ENCODE peak calls at places on chromosome 10, in nine cellular contexts. N is Karpas-422; I is LoVo; H is activated naive CD8-positive, alpha-beta T cell treated with anti-CD3 and anti-CD28 coated beads, Interleukin-2, amount 50 U/mL, for 16 hours; O is endothelial cell; A is GM04504; B is KBM-7; V is transverse colon; Q is neural crest cell. P is an unnamed sample.

GRCh38 chr10:31320179-31320597 is 1.2 kb downstream of the ZEB1 start:
- DNase-seq in N (peak), I (peak), H (peak), O (peak), A (no peak), B (peak), V (peak), Q (peak), P (peak)

GRCh38 chr10:24723386-24723787 is 300 bp downstream of the ARHGAP21 start:
- DNase-seq in N (no peak), I (peak), H (no peak), O (no peak), A (no peak), B (no peak), V (peak), Q (no peak), P (peak)

GRCh38 chr10:13788320-13788600 is 201.5 kb downstream of the PRPF18 start:
- DNase-seq in N (no peak), I (no peak), H (no peak), O (no peak), A (no peak), B (no peak), V (no peak), Q (no peak), P (no peak)

GRCh38 chr10:86837663-86838062 is 81.2 kb downstream of the BMPR1A start:
- DNase-seq in N (no peak), I (no peak), H (no peak), O (no peak), A (no peak), B (no peak), V (no peak), Q (no peak), P (no peak)

GRCh38 chr10:45376364-45376801 is 2.4 kb downstream of the ALOX5 start:
- DNase-seq in N (no peak), I (peak), H (no peak), O (no peak), A (no peak), B (peak), V (no peak), Q (no peak), P (no peak)

GRCh38 chr10:69123306-69123746 is 652 bp upstream of the VPS26A start:
- DNase-seq in N (no peak), I (peak), H (no peak), O (peak), A (no peak), B (no peak), V (peak), Q (no peak), P (peak)

GRCh38 chr10:124225468-124226270 is 132.3 kb upstream of the CHST15 start:
- DNase-seq in N (peak), I (no peak), H (no peak), O (no peak), A (no peak), B (no peak), V (no peak), Q (no peak), P (no peak)

GRCh38 chr10:97207756-97208346 is 22.1 kb upstream of the SLIT1 start:
- DNase-seq in N (no peak), I (no peak), H (no peak), O (no peak), A (no peak), B (no peak), V (no peak), Q (no peak), P (no peak)

GRCh38 chr10:104447331-104447730 is 93.7 kb downstream of the CFAP58 start:
- DNase-seq in N (no peak), I (no peak), H (no peak), O (no peak), A (no peak), B (no peak), V (no peak), Q (no peak), P (no peak)

GRCh38 chr10:68598978-68599753 is 39.0 kb downstream of the TET1 start:
- DNase-seq in N (no peak), I (no peak), H (no peak), O (peak), A (no peak), B (no peak), V (peak), Q (no peak), P (no peak)

GRCh38 chr10:36023939-36024338 is 381.8 kb upstream of the FZD8 start:
- DNase-seq in N (no peak), I (no peak), H (no peak), O (no peak), A (peak), B (peak), V (no peak), Q (no peak), P (no peak)

GRCh38 chr10:46557319-46558140 is 1.1 kb upstream of the GPRIN2 start:
- DNase-seq in N (no peak), I (no peak), H (no peak), O (peak), A (no peak), B (no peak), V (peak), Q (peak), P (no peak)

GRCh38 chr10:3978174-3978573 is 193.2 kb upstream of the KLF6 start:
- DNase-seq in N (no peak), I (peak), H (no peak), O (no peak), A (no peak), B (no peak), V (no peak), Q (no peak), P (no peak)

GRCh38 chr10:27724287-27724686 is 21.3 kb downstream of the MKX start:
- DNase-seq in N (no peak), I (no peak), H (no peak), O (no peak), A (no peak), B (no peak), V (no peak), Q (no peak), P (no peak)

GRCh38 chr10:116720241-116721047 is 21.9 kb downstream of the HSPA12A start:
- DNase-seq in N (no peak), I (no peak), H (no peak), O (no peak), A (no peak), B (no peak), V (peak), Q (no peak), P (no peak)

GRCh38 chr10:95297402-95297801 is 6.6 kb upstream of the PDLIM1 start:
- DNase-seq in N (no peak), I (no peak), H (no peak), O (no peak), A (no peak), B (peak), V (no peak), Q (no peak), P (no peak)

GRCh38 chr10:120516426-120516825 is 59.4 kb downstream of the PLPP4 start:
- DNase-seq in N (no peak), I (no peak), H (no peak), O (no peak), A (no peak), B (no peak), V (no peak), Q (no peak), P (no peak)

GRCh38 chr10:117418121-117418520 is 42.9 kb upstream of the PDZD8 start:
- DNase-seq in N (no peak), I (peak), H (no peak), O (no peak), A (no peak), B (no peak), V (peak), Q (no peak), P (no peak)

GRCh38 chr10:68043030-68043429 is 32.1 kb downstream of the HERC4 start:
- DNase-seq in N (no peak), I (no peak), H (no peak), O (no peak), A (no peak), B (no peak), V (no peak), Q (no peak), P (no peak)

GRCh38 chr10:5494611-5495010 is 4.8 kb downstream of the CALML5 start:
- DNase-seq in N (no peak), I (no peak), H (no peak), O (no peak), A (no peak), B (no peak), V (no peak), Q (no peak), P (no peak)

GRCh38 chr10:112175409-112175808 is 8.2 kb downstream of the GPAM start:
- DNase-seq in N (no peak), I (no peak), H (no peak), O (no peak), A (no peak), B (no peak), V (no peak), Q (no peak), P (no peak)

GRCh38 chr10:70362357-70362756 is 20.1 kb downstream of the LRRC20 start:
- DNase-seq in N (no peak), I (no peak), H (no peak), O (no peak), A (no peak), B (no peak), V (no peak), Q (no peak), P (no peak)

GRCh38 chr10:22156750-22157149 is 61.1 kb downstream of the EBLN1 start:
- DNase-seq in N (no peak), I (no peak), H (no peak), O (no peak), A (no peak), B (no peak), V (no peak), Q (no peak), P (no peak)

GRCh38 chr10:102627446-102628293 is 16.6 kb upstream of the TRIM8 start:
- DNase-seq in N (no peak), I (no peak), H (no peak), O (peak), A (no peak), B (no peak), V (no peak), Q (no peak), P (no peak)

GRCh38 chr10:19815478-19816419 is 483 bp upstream of the PLXDC2 start:
- DNase-seq in N (no peak), I (no peak), H (no peak), O (peak), A (no peak), B (peak), V (peak), Q (peak), P (no peak)

GRCh38 chr10:27526242-27526641 is 22.1 kb downstream of the RAB18 start:
- DNase-seq in N (no peak), I (no peak), H (no peak), O (no peak), A (no peak), B (no peak), V (no peak), Q (no peak), P (no peak)

GRCh38 chr10:71697938-71698709 is 21.5 kb downstream of the C10orf105 start:
- DNase-seq in N (no peak), I (no peak), H (peak), O (no peak), A (no peak), B (no peak), V (no peak), Q (no peak), P (peak)

GRCh38 chr10:17199351-17199804 is 2.1 kb downstream of the TRDMT1 start:
- DNase-seq in N (no peak), I (no peak), H (no peak), O (no peak), A (no peak), B (peak), V (no peak), Q (no peak), P (no peak)

GRCh38 chr10:91635401-91636400 is 2.8 kb upstream of the PPP1R3C start:
- DNase-seq in N (peak), I (peak), H (no peak), O (peak), A (no peak), B (peak), V (peak), Q (peak), P (peak)

GRCh38 chr10:117370205-117370604 is 5.0 kb downstream of the PDZD8 start:
- DNase-seq in N (no peak), I (no peak), H (no peak), O (no peak), A (no peak), B (no peak), V (no peak), Q (no peak), P (no peak)

GRCh38 chr10:97849491-97850402 is at the start of gene GOLGA7B:
- DNase-seq in N (no peak), I (peak), H (no peak), O (peak), A (no peak), B (no peak), V (peak), Q (peak), P (peak)

GRCh38 chr10:79431422-79431821 is 14.0 kb downstream of the ZCCHC24 start:
- DNase-seq in N (no peak), I (no peak), H (no peak), O (no peak), A (no peak), B (no peak), V (no peak), Q (no peak), P (no peak)

GRCh38 chr10:43230909-43231522 is 35.8 kb downstream of the RASGEF1A start:
- DNase-seq in N (no peak), I (no peak), H (no peak), O (peak), A (no peak), B (no peak), V (peak), Q (no peak), P (no peak)

GRCh38 chr10:7610651-7611389 is 55.9 kb downstream of the ITIH5 start:
- DNase-seq in N (no peak), I (peak), H (no peak), O (no peak), A (peak), B (no peak), V (peak), Q (no peak), P (no peak)

GRCh38 chr10:29089094-29089493 is 199.8 kb upstream of the LYZL1 start:
- DNase-seq in N (no peak), I (no peak), H (no peak), O (no peak), A (no peak), B (no peak), V (no peak), Q (no peak), P (no peak)

GRCh38 chr10:97573021-97573420 is 442 bp downstream of the ANKRD2 start:
- DNase-seq in N (no peak), I (no peak), H (no peak), O (no peak), A (no peak), B (no peak), V (no peak), Q (no peak), P (no peak)

GRCh38 chr10:59434463-59435326 is 72.3 kb upstream of the FAM13C start:
- DNase-seq in N (no peak), I (no peak), H (no peak), O (no peak), A (no peak), B (no peak), V (no peak), Q (no peak), P (no peak)

GRCh38 chr10:43134126-43134905 is 3.9 kb upstream of the CSGALNACT2 start:
- DNase-seq in N (no peak), I (no peak), H (no peak), O (no peak), A (no peak), B (no peak), V (no peak), Q (no peak), P (no peak)

GRCh38 chr10:63072951-63073350 is 60.2 kb upstream of the NRBF2 start:
- DNase-seq in N (no peak), I (no peak), H (no peak), O (no peak), A (no peak), B (no peak), V (no peak), Q (no peak), P (no peak)

P was measured in activated T-helper 9 cell treated with anti-CD3 and anti-CD28 coated beads, Interleukin-2, amount 50 U/mL, for 16 hours.